ENCODE peak calls at places on chromosome 7, in four cellular contexts. M is uterus; Q is stimulated activated naive CD8-positive, alpha-beta T cell treated with anti-CD3 and anti-CD28 coated beads, Interleukin-15, Interleukin-2, amounts not matched to agents 100 U/mL and 50 U/mL, for 24 hours; J is GM12892. D is an unnamed sample.
A peak's percentile ranks its signal among the peaks of the same experiment; 100 is the strongest.

GRCh38 chr7:99839560-99840011 is 11.8 kb downstream of the CYP3A43 start:
- DNase-seq in M (no peak), Q (no peak), J (no peak), D (peak; percentile 40)

GRCh38 chr7:141839256-141839655 is 2.0 kb downstream of the PRSS37 start:
- DNase-seq in Q (no peak), J (no peak), M (no peak), D (no peak)

GRCh38 chr7:1619152-1620079 is 49.6 kb upstream of the PSMG3 start:
- DNase-seq in J (no peak), M (no peak), Q (no peak), D (no peak)

GRCh38 chr7:14859267-14859666 is 43.3 kb downstream of the DGKB start:
- DNase-seq in J (no peak), M (no peak), Q (no peak), D (no peak)

GRCh38 chr7:108331971-108332370 is 124.3 kb downstream of the NRCAM start:
- DNase-seq in J (no peak), M (no peak), Q (no peak), D (no peak)

GRCh38 chr7:30177186-30177585 is 42.4 kb downstream of the MTURN start:
- DNase-seq in M (no peak), Q (no peak), J (no peak), D (no peak)

GRCh38 chr7:26143298-26144044 is 8.5 kb upstream of the NFE2L3 start:
- DNase-seq in J (no peak), Q (no peak), M (no peak), D (peak; percentile 40)

GRCh38 chr7:147492621-147493020 is 1097.9 kb upstream of the C7orf33 start:
- DNase-seq in J (no peak), Q (no peak), M (no peak), D (no peak)

GRCh38 chr7:82444220-82445049 is 858 bp upstream of the CACNA2D1 start:
- DNase-seq in J (no peak), Q (no peak), M (no peak), D (peak; percentile 28)

GRCh38 chr7:100874577-100875355 is at the start of gene SRRT:
- DNase-seq in Q (peak; percentile 98), J (peak; percentile 98), M (peak; percentile 99), D (peak; percentile 91)

GRCh38 chr7:69114374-69114773 is 483.9 kb upstream of the AUTS2 start:
- DNase-seq in J (no peak), Q (no peak), M (no peak), D (no peak)

GRCh38 chr7:130566168-130566897 is 74.4 kb downstream of the MEST start:
- DNase-seq in J (no peak), Q (no peak), M (no peak), D (no peak)

GRCh38 chr7:85074-85945 is 107.1 kb upstream of the FAM20C start:
- DNase-seq in M (peak; percentile 14), J (no peak), Q (no peak), D (no peak)

GRCh38 chr7:151719031-151719894 is 157.7 kb downstream of the PRKAG2 start:
- DNase-seq in Q (no peak), M (no peak), J (no peak), D (no peak)